ENCODE peak calls at places on chromosomes 12 and 14, in five cellular contexts. One of them, this sample, is unnamed.
A peak's percentile ranks its signal among the peaks of the same experiment; 100 is the strongest.

GRCh38 chr14:104517426-104517825 is 62.1 kb upstream of the C14orf180 start:
- DNase-seq in CD8-positive, alpha-beta T cell: no peak
- DNase-seq in tibial artery: no peak
- DNase-seq in uterus: no peak
- DNase-seq in AG04450: no peak
- DNase-seq in this sample: no peak

GRCh38 chr14:103520269-103520656 is 2.4 kb downstream of the CKB start:
- DNase-seq in CD8-positive, alpha-beta T cell: no peak
- DNase-seq in tibial artery: no peak
- DNase-seq in uterus: no peak
- DNase-seq in AG04450: no peak
- DNase-seq in this sample: no peak

GRCh38 chr12:77845831-77846230 is 15.1 kb downstream of the NAV3 start:
- DNase-seq in CD8-positive, alpha-beta T cell: no peak
- DNase-seq in tibial artery: no peak
- DNase-seq in uterus: no peak
- DNase-seq in AG04450: no peak
- DNase-seq in this sample: no peak

GRCh38 chr14:67553547-67553946 is 20.5 kb downstream of the PLEKHH1 start:
- DNase-seq in CD8-positive, alpha-beta T cell: no peak
- DNase-seq in tibial artery: no peak
- DNase-seq in uterus: no peak
- DNase-seq in AG04450: no peak
- DNase-seq in this sample: no peak

GRCh38 chr14:55739967-55740707 is 160.1 kb downstream of the KTN1 start:
- DNase-seq in CD8-positive, alpha-beta T cell: no peak
- DNase-seq in tibial artery: peak; percentile 84
- DNase-seq in uterus: no peak
- DNase-seq in AG04450: no peak
- DNase-seq in this sample: no peak

GRCh38 chr12:27549801-27550652 is 26.0 kb downstream of the PPFIBP1 start:
- DNase-seq in CD8-positive, alpha-beta T cell: no peak
- DNase-seq in tibial artery: peak; percentile 90
- DNase-seq in uterus: peak; percentile 88
- DNase-seq in AG04450: peak; percentile 73
- DNase-seq in this sample: peak; percentile 65

GRCh38 chr14:105702275-105702817 is 176.0 kb downstream of the TMEM121 start:
- DNase-seq in CD8-positive, alpha-beta T cell: no peak
- DNase-seq in tibial artery: peak; percentile 27
- DNase-seq in uterus: no peak
- DNase-seq in AG04450: no peak
- DNase-seq in this sample: no peak

GRCh38 chr14:68734231-68734732 is 58.6 kb downstream of the ZFP36L1 start:
- DNase-seq in CD8-positive, alpha-beta T cell: peak; percentile 61
- DNase-seq in tibial artery: no peak
- DNase-seq in uterus: no peak
- DNase-seq in AG04450: no peak
- DNase-seq in this sample: no peak

GRCh38 chr12:54337280-54337842 is 12.4 kb downstream of the COPZ1 start:
- DNase-seq in CD8-positive, alpha-beta T cell: no peak
- DNase-seq in tibial artery: no peak
- DNase-seq in uterus: no peak
- DNase-seq in AG04450: no peak
- DNase-seq in this sample: peak; percentile 27

GRCh38 chr14:96309128-96309906 is 53.3 kb downstream of the BDKRB1 start:
- DNase-seq in CD8-positive, alpha-beta T cell: no peak
- DNase-seq in tibial artery: no peak
- DNase-seq in uterus: no peak
- DNase-seq in AG04450: no peak
- DNase-seq in this sample: no peak

GRCh38 chr12:68972570-68972969 is 39.6 kb upstream of the CPM start:
- DNase-seq in CD8-positive, alpha-beta T cell: no peak
- DNase-seq in tibial artery: no peak
- DNase-seq in uterus: no peak
- DNase-seq in AG04450: no peak
- DNase-seq in this sample: no peak

GRCh38 chr12:29609431-29610215 is 112.1 kb upstream of the OVCH1 start:
- DNase-seq in CD8-positive, alpha-beta T cell: no peak
- DNase-seq in tibial artery: no peak
- DNase-seq in uterus: no peak
- DNase-seq in AG04450: no peak
- DNase-seq in this sample: no peak

GRCh38 chr12:106981781-106982180 is 5.2 kb downstream of the MTERF2 start:
- DNase-seq in CD8-positive, alpha-beta T cell: no peak
- DNase-seq in tibial artery: no peak
- DNase-seq in uterus: no peak
- DNase-seq in AG04450: no peak
- DNase-seq in this sample: no peak

GRCh38 chr12:58774008-58774407 is 146.3 kb downstream of the LRIG3 start:
- DNase-seq in CD8-positive, alpha-beta T cell: no peak
- DNase-seq in tibial artery: no peak
- DNase-seq in uterus: no peak
- DNase-seq in AG04450: no peak
- DNase-seq in this sample: no peak

GRCh38 chr12:6941267-6941666 is 2.3 kb upstream of the RNU7-1 start:
- DNase-seq in CD8-positive, alpha-beta T cell: no peak
- DNase-seq in tibial artery: no peak
- DNase-seq in uterus: no peak
- DNase-seq in AG04450: no peak
- DNase-seq in this sample: no peak

GRCh38 chr14:24382103-24382377 is 14.1 kb downstream of the NFATC4 start:
- DNase-seq in CD8-positive, alpha-beta T cell: no peak
- DNase-seq in tibial artery: no peak
- DNase-seq in uterus: no peak
- DNase-seq in AG04450: no peak
- DNase-seq in this sample: no peak

GRCh38 chr14:41607966-41608663 is 1.4 kb downstream of the LRFN5 start:
- DNase-seq in CD8-positive, alpha-beta T cell: no peak
- DNase-seq in tibial artery: no peak
- DNase-seq in uterus: no peak
- DNase-seq in AG04450: no peak
- DNase-seq in this sample: peak; percentile 15

GRCh38 chr14:85579957-85580356 is 50.0 kb downstream of the FLRT2 start:
- DNase-seq in CD8-positive, alpha-beta T cell: no peak
- DNase-seq in tibial artery: no peak
- DNase-seq in uterus: no peak
- DNase-seq in AG04450: no peak
- DNase-seq in this sample: no peak

GRCh38 chr12:10140001-10140400 is 10.0 kb upstream of the CLEC7A start:
- DNase-seq in CD8-positive, alpha-beta T cell: peak; percentile 48
- DNase-seq in tibial artery: no peak
- DNase-seq in uterus: no peak
- DNase-seq in AG04450: no peak
- DNase-seq in this sample: no peak

GRCh38 chr12:131085125-131085815 is 131.6 kb downstream of the ADGRD1 start:
- DNase-seq in CD8-positive, alpha-beta T cell: no peak
- DNase-seq in tibial artery: peak; percentile 60
- DNase-seq in uterus: no peak
- DNase-seq in AG04450: no peak
- DNase-seq in this sample: peak; percentile 35

GRCh38 chr14:52048641-52049204 is 20.1 kb downstream of the NID2 start:
- DNase-seq in CD8-positive, alpha-beta T cell: no peak
- DNase-seq in tibial artery: peak; percentile 80
- DNase-seq in uterus: peak; percentile 33
- DNase-seq in AG04450: no peak
- DNase-seq in this sample: no peak

GRCh38 chr12:32884962-32885361 is 11.6 kb downstream of the PKP2 start:
- DNase-seq in CD8-positive, alpha-beta T cell: no peak
- DNase-seq in tibial artery: no peak
- DNase-seq in uterus: no peak
- DNase-seq in AG04450: no peak
- DNase-seq in this sample: no peak

GRCh38 chr12:32881702-32882101 is 14.9 kb downstream of the PKP2 start:
- DNase-seq in CD8-positive, alpha-beta T cell: no peak
- DNase-seq in tibial artery: no peak
- DNase-seq in uterus: no peak
- DNase-seq in AG04450: no peak
- DNase-seq in this sample: no peak

GRCh38 chr12:32887058-32887457 is 9.5 kb downstream of the PKP2 start:
- DNase-seq in CD8-positive, alpha-beta T cell: no peak
- DNase-seq in tibial artery: no peak
- DNase-seq in uterus: no peak
- DNase-seq in AG04450: no peak
- DNase-seq in this sample: no peak

GRCh38 chr12:32889073-32889760 is 7.4 kb downstream of the PKP2 start:
- DNase-seq in CD8-positive, alpha-beta T cell: no peak
- DNase-seq in tibial artery: no peak
- DNase-seq in uterus: no peak
- DNase-seq in AG04450: no peak
- DNase-seq in this sample: no peak

GRCh38 chr12:32885831-32886230 is 10.7 kb downstream of the PKP2 start:
- DNase-seq in CD8-positive, alpha-beta T cell: no peak
- DNase-seq in tibial artery: no peak
- DNase-seq in uterus: no peak
- DNase-seq in AG04450: no peak
- DNase-seq in this sample: no peak
- H3K4me3 ChIP-seq in CD8-positive, alpha-beta T cell: no peak overlapping the region
- H3K4me3 ChIP-seq in tibial artery: no peak overlapping the region
- H3K4me3 ChIP-seq in uterus: no peak overlapping the region
- H3K4me3 ChIP-seq in AG04450: no peak overlapping the region
- H3K4me3 ChIP-seq in this sample: no peak overlapping the region

GRCh38 chr12:89779090-89779489 is 70.5 kb upstream of the ATP2B1 start:
- DNase-seq in CD8-positive, alpha-beta T cell: no peak
- DNase-seq in tibial artery: no peak
- DNase-seq in uterus: no peak
- DNase-seq in AG04450: no peak
- DNase-seq in this sample: no peak

GRCh38 chr12:89783321-89784060 is 74.9 kb upstream of the ATP2B1 start:
- DNase-seq in CD8-positive, alpha-beta T cell: no peak
- DNase-seq in tibial artery: no peak
- DNase-seq in uterus: no peak
- DNase-seq in AG04450: no peak
- DNase-seq in this sample: peak; percentile 44

GRCh38 chr12:89781161-89781560 is 72.5 kb upstream of the ATP2B1 start:
- DNase-seq in CD8-positive, alpha-beta T cell: no peak
- DNase-seq in tibial artery: no peak
- DNase-seq in uterus: no peak
- DNase-seq in AG04450: no peak
- DNase-seq in this sample: no peak

GRCh38 chr12:89782807-89783206 is 74.2 kb upstream of the ATP2B1 start:
- DNase-seq in CD8-positive, alpha-beta T cell: no peak
- DNase-seq in tibial artery: no peak
- DNase-seq in uterus: no peak
- DNase-seq in AG04450: no peak
- DNase-seq in this sample: no peak

DNA sequence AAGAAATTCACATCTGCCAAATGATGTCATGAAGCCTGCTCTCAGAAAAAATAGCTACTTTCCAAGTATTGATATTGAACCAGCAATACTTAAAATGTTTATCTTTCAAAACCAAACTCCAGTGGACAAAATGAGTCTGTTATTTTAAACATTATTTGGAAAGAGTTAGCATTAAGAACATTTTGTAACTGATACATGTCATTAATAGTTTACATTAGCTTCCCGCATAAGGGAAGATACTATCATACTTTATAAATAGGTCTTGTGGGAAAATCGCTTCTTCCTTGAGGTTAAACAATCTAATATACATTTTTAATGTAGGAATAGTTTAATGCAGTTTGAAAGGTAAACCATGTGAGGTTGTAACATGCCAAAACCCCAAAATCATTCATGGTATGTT is 73.3 kb upstream of the ATP2B1 start:
- DNase-seq in CD8-positive, alpha-beta T cell: no peak
- DNase-seq in tibial artery: no peak
- DNase-seq in uterus: no peak
- DNase-seq in AG04450: no peak
- DNase-seq in this sample: no peak
- H3K27ac ChIP-seq in CD8-positive, alpha-beta T cell: no peak overlapping the region
- H3K27ac ChIP-seq in tibial artery: no peak overlapping the region
- H3K27ac ChIP-seq in uterus: no peak overlapping the region
- H3K27ac ChIP-seq in AG04450: no peak overlapping the region
- H3K27ac ChIP-seq in this sample: no peak overlapping the region

DNA sequence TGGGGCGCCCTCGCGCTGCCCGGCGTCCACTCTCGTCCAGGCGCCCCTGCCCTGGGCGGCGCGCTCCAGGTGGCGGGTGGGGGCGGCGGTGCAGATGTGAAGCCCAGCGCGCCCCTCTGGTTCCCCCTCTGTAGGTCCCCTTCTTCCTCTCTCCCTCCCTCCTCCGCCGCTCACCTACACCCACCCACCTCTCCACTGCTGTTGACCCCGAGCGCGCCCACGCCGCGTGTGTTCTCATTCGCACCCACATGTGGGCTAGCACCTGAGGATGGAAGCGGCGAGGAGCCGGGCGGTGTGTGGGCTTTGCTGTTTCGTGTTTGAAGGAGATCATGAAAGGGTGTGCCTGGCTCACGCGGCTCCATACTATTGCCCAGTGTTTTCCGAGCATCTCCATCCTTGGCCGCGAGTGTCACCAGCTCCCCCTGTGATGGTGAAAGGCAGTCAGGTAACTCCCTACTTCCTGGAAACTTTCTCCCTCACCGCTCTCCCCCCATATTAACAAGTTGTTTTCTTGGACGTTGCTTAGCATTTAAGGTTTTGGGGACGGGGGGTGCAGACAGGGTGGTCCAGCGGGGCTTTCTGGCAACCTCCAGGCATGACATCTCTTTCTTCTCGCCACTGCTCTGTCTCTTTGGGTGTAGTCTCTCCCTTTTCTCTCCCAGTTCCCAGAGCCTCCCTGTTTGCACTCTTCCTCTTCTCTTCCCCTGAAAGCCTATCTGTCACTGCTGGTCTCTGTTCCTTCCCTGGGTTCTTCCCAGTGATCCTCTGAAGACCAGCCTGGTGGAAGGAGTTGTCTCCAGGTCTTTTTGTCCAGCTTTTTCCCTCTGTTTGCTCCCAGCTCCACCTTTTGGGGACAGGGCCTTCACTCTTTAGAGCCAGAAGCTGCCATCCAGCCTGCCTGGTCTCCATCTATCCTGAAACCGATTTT is 1.6 kb downstream of the CACNA1C start:
- DNase-seq in CD8-positive, alpha-beta T cell: no peak
- DNase-seq in tibial artery: peak; percentile 67
- DNase-seq in uterus: peak; percentile 51
- DNase-seq in AG04450: no peak
- DNase-seq in this sample: peak; percentile 73
- H3K4me3 ChIP-seq in CD8-positive, alpha-beta T cell: no peak overlapping the region
- H3K4me3 ChIP-seq in tibial artery: peak overlapping the region; percentile 95
- H3K4me3 ChIP-seq in uterus: peak overlapping the region; percentile 92
- H3K4me3 ChIP-seq in AG04450: peak overlapping the region; percentile 80
- H3K4me3 ChIP-seq in this sample: peak overlapping the region; percentile 74

DNA sequence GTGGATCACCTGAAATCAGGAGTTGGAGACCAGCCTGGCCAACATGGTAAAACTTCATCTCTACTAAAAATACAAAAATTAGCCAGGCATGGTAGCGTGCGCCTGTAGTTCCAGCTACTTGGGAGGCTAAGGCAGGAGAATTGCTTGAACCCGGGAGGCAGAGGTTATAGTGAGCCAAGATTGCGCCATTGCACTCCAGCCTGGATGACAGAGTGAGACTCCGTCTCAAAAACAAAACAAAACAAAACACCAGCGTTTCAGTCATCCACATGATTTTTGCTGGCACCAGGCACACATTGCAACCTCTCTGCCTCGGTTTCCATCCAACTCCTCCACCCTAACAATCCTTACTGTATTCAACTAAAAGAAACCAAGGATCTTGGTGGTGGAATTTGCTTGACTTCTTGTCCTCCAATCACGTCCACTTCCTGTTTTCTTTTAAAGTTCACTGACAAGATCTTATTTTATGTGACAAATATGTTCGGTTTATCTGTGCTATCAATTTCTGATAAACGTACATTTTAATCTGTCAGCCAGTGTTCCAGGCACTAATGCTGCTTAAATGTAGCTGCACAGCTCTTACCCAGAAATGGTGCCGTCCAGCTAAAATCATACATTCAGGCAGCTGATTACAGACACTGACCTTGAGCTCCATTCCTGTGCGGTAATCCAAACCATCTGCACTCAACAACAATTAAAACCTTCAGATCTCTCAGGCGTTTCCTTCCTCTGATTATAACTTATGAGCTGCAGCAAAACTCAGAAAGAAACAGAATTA is 26.7 kb upstream of the RASSF3 start:
- DNase-seq in CD8-positive, alpha-beta T cell: no peak
- DNase-seq in tibial artery: no peak
- DNase-seq in uterus: no peak
- DNase-seq in AG04450: no peak
- DNase-seq in this sample: no peak
- H3K27ac ChIP-seq in CD8-positive, alpha-beta T cell: no peak overlapping the region
- H3K27ac ChIP-seq in tibial artery: no peak overlapping the region
- H3K27ac ChIP-seq in uterus: peak overlapping the region; percentile 36
- H3K27ac ChIP-seq in AG04450: no peak overlapping the region
- H3K27ac ChIP-seq in this sample: no peak overlapping the region